ENCODE peak calls at places on chromosomes 6 and 20, in ten cellular contexts. Q is HFFc6, J is heart left ventricle, P is bronchial epithelial cell, S is AG04449, V is type B pancreatic cell, W is GM13976, Y is uterus, N is foreskin fibroblast, G is stomach. D is an unnamed sample.
A peak's percentile ranks its signal among the peaks of the same experiment; 100 is the strongest.

GRCh38 chr20:4038047-4038459 is 22.7 kb upstream of the RNF24 start:
- DNase-seq in Q (peak; percentile 69), J (peak; percentile 65), P (peak; percentile 65), S (no peak), V (no peak), W (peak; percentile 88), Y (no peak), N (peak; percentile 88), G (peak; percentile 55), D (no peak)

GRCh38 chr6:39777661-39778060 is 14.5 kb upstream of the DAAM2 start:
- DNase-seq in Q (no peak), J (peak; percentile 41), P (no peak), S (no peak), V (no peak), W (no peak), Y (no peak), N (no peak), G (no peak), D (no peak)

GRCh38 chr20:41176711-41177552 is 39.6 kb downstream of the PLCG1 start:
- DNase-seq in Q (no peak), J (no peak), P (no peak), S (no peak), V (peak; percentile 42), W (no peak), Y (no peak), N (no peak), G (peak; percentile 21), D (no peak)

GRCh38 chr6:38088010-38088409 is 268.5 kb downstream of the ZFAND3 start:
- DNase-seq in Q (no peak), J (no peak), P (no peak), S (no peak), V (no peak), W (no peak), Y (no peak), N (no peak), G (no peak), D (no peak)

GRCh38 chr20:41643504-41643938 is 25.3 kb upstream of the CHD6 start:
- DNase-seq in Q (peak; percentile 37), J (peak; percentile 52), P (peak; percentile 80), S (no peak), V (no peak), W (no peak), Y (peak; percentile 32), N (peak; percentile 48), G (peak; percentile 88), D (no peak)

GRCh38 chr6:87103977-87104601 is 9.2 kb upstream of the CGA start:
- DNase-seq in Q (no peak), J (no peak), P (no peak), S (no peak), V (no peak), W (no peak), Y (no peak), N (no peak), G (no peak), D (no peak)

GRCh38 chr20:24995741-24996448 is 3.3 kb upstream of the APMAP start:
- DNase-seq in Q (peak; percentile 5), J (no peak), P (no peak), S (no peak), V (peak; percentile 39), W (no peak), Y (no peak), N (peak; percentile 52), G (no peak), D (no peak)

GRCh38 chr6:168388641-168389633 is 52.0 kb upstream of the SMOC2 start:
- DNase-seq in Q (no peak), J (no peak), P (no peak), S (no peak), V (no peak), W (no peak), Y (no peak), N (no peak), G (peak; percentile 75), D (peak; percentile 31)

GRCh38 chr6:159691133-159691962 is 1.7 kb downstream of the SOD2 start:
- DNase-seq in Q (peak; percentile 83), J (no peak), P (peak; percentile 86), S (peak; percentile 67), V (no peak), W (peak; percentile 63), Y (peak; percentile 51), N (peak; percentile 86), G (no peak), D (no peak)

GRCh38 chr6:37126961-37127360 is 43.0 kb upstream of the PIM1 start:
- DNase-seq in Q (no peak), J (no peak), P (peak; percentile 37), S (no peak), V (no peak), W (no peak), Y (no peak), N (no peak), G (no peak), D (no peak)

GRCh38 chr6:88843040-88843439 is 120.4 kb downstream of the RNGTT start:
- DNase-seq in Q (peak; percentile 73), J (no peak), P (no peak), S (peak; percentile 42), V (no peak), W (no peak), Y (no peak), N (peak; percentile 35), G (no peak), D (no peak)

GRCh38 chr20:48163521-48163920 is 378.2 kb upstream of the SULF2 start:
- DNase-seq in Q (no peak), J (no peak), P (no peak), S (no peak), V (no peak), W (no peak), Y (no peak), N (no peak), G (no peak), D (no peak)

GRCh38 chr6:41298785-41299498 is 12.5 kb upstream of the TREM1 start:
- DNase-seq in Q (no peak), J (no peak), P (no peak), S (no peak), V (no peak), W (no peak), Y (no peak), N (no peak), G (no peak), D (no peak)

GRCh38 chr6:39923394-39923793 is 10.9 kb downstream of the MOCS1 start:
- DNase-seq in Q (no peak), J (no peak), P (peak; percentile 50), S (no peak), V (no peak), W (no peak), Y (no peak), N (no peak), G (peak; percentile 89), D (no peak)

GRCh38 chr20:57089701-57090144 is 176.7 kb downstream of the BMP7 start:
- DNase-seq in Q (peak; percentile 28), J (peak; percentile 70), P (peak; percentile 19), S (no peak), V (peak; percentile 89), W (peak; percentile 86), Y (peak; percentile 39), N (peak; percentile 57), G (peak; percentile 78), D (peak; percentile 89)

GRCh38 chr6:20444786-20445271 is 43.1 kb downstream of the E2F3 start:
- DNase-seq in Q (no peak), J (no peak), P (peak; percentile 40), S (no peak), V (no peak), W (no peak), Y (no peak), N (peak; percentile 20), G (no peak), D (no peak)

GRCh38 chr6:22468566-22468965 is 100.8 kb upstream of the HDGFL1 start:
- DNase-seq in Q (no peak), J (no peak), P (no peak), S (no peak), V (no peak), W (no peak), Y (no peak), N (peak; percentile 16), G (no peak), D (no peak)

GRCh38 chr6:130122243-130122642 is 100.5 kb downstream of the SAMD3 start:
- DNase-seq in Q (no peak), J (no peak), P (no peak), S (no peak), V (no peak), W (no peak), Y (no peak), N (no peak), G (no peak), D (no peak)

GRCh38 chr6:155313602-155314091 is 637 bp downstream of the TFB1M start:
- DNase-seq in Q (no peak), J (no peak), P (peak; percentile 61), S (no peak), V (no peak), W (no peak), Y (peak; percentile 19), N (peak; percentile 43), G (no peak), D (no peak)

DNA sequence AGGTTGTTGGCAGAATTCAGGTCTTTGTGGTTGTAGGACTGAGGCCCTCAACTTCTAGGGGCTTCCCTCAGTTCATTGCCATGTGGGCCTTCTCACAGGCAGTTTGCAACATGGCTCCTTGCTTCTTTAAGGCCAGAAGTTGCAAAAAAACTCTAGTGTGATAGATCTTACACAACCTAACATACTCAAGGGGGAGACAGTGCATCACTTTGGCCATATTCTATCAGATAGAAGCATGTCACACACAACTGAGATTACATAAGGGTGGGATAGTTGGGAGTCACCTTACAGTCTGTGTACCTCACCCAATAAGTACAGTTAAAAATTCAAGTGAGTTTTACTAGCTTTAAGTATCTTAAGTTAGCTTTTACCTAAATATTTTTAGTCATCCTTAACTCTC is 1.6 kb downstream of the SIRPD start:
- DNase-seq in Q (no peak), J (no peak), P (no peak), S (no peak), V (no peak), W (no peak), Y (no peak), N (no peak), G (no peak), D (no peak)
- TF ChIP-seq CTCF in Q (no peak), J (no peak), P (no peak), S (no peak), V (no peak), W (no peak), Y (no peak), N (no peak), G (no peak), D (no peak)

GRCh38 chr20:59992531-59992930 is 34.3 kb downstream of the CDH26 start:
- DNase-seq in Q (peak; percentile 30), J (no peak), P (peak; percentile 25), S (no peak), V (no peak), W (no peak), Y (no peak), N (peak; percentile 36), G (no peak), D (no peak)
- TF ChIP-seq CTCF in Q (peak; percentile 70), J (no peak), P (no peak), S (peak; percentile 1), V (no peak), W (no peak), Y (no peak), N (peak; percentile 36), G (no peak), D (no peak)

GRCh38 chr6:166465671-166466087 is 82.9 kb upstream of the MPC1 start:
- DNase-seq in Q (peak; percentile 60), J (peak; percentile 50), P (no peak), S (no peak), V (no peak), W (no peak), Y (peak; percentile 46), N (peak; percentile 57), G (no peak), D (no peak)
- TF ChIP-seq CTCF in Q (peak; percentile 67), J (no peak), P (no peak), S (peak; percentile 30), V (no peak), W (no peak), Y (no peak), N (peak; percentile 11), G (no peak), D (no peak)

GRCh38 chr20:63178889-63179751 is 36.8 kb downstream of the YTHDF1 start:
- DNase-seq in Q (peak; percentile 34), J (no peak), P (no peak), S (no peak), V (no peak), W (peak; percentile 90), Y (no peak), N (peak; percentile 54), G (peak; percentile 36), D (peak; percentile 31)
- TF ChIP-seq CTCF in Q (peak; percentile 74), J (peak; percentile 43), P (peak; percentile 66), S (peak; percentile 31), V (peak; percentile 64), W (peak; percentile 84), Y (no peak), N (peak; percentile 30), G (no peak), D (peak; percentile 58)